ENCODE peak calls at places on chromosomes 12 and 14, in nine cellular contexts. G is A549, C is K562, O is Panc1, V is HCT116, B is GM12878, R is HL-60, M is SK-N-SH, U is HepG2. X is an unnamed sample.

GRCh38 chr12:40552868-40553267 is 139.4 kb upstream of the CNTN1 start:
- DNase-seq in G (no peak), C (no peak), O (no peak), V (no peak), B (no peak), R (no peak), M (no peak), U (no peak), X (no peak)

GRCh38 chr14:55684956-55685584 is 105.1 kb downstream of the KTN1 start:
- DNase-seq in G (no peak), C (no peak), O (no peak), V (no peak), B (no peak), R (no peak), M (no peak), U (no peak), X (no peak)

GRCh38 chr12:24054411-24054810 is 104.9 kb upstream of the SOX5 start:
- DNase-seq in G (no peak), C (no peak), O (no peak), V (no peak), B (no peak), R (no peak), M (no peak), U (no peak), X (no peak)

GRCh38 chr12:120292411-120292660 is 633 bp upstream of the RNU4-2 start:
- DNase-seq in G (no peak), C (no peak), O (no peak), V (no peak), B (no peak), R (no peak), M (no peak), U (no peak), X (no peak)

GRCh38 chr12:67701121-67701520 is 52.6 kb downstream of the DYRK2 start:
- DNase-seq in G (no peak), C (no peak), O (no peak), V (no peak), B (no peak), R (no peak), M (no peak), U (no peak), X (no peak)

GRCh38 chr12:121238086-121238485 is 28.2 kb downstream of the P2RX4 start:
- DNase-seq in G (no peak), C (no peak), O (no peak), V (no peak), B (no peak), R (no peak), M (no peak), U (no peak), X (no peak)

GRCh38 chr14:59215353-59215752 is 26.9 kb downstream of the DAAM1 start:
- DNase-seq in G (no peak), C (no peak), O (no peak), V (no peak), B (no peak), R (no peak), M (no peak), U (peak), X (no peak)

GRCh38 chr14:49303952-49304516 is 282.1 kb downstream of the RPS29 start:
- DNase-seq in G (no peak), C (peak), O (no peak), V (no peak), B (no peak), R (peak), M (no peak), U (no peak), X (peak)

GRCh38 chr14:29144598-29144997 is 378.0 kb downstream of the FOXG1 start:
- DNase-seq in G (no peak), C (no peak), O (no peak), V (no peak), B (no peak), R (no peak), M (no peak), U (no peak), X (no peak)

GRCh38 chr12:42933461-42934081 is 344.0 kb upstream of the PRICKLE1 start:
- DNase-seq in G (no peak), C (no peak), O (no peak), V (no peak), B (no peak), R (no peak), M (no peak), U (no peak), X (no peak)

GRCh38 chr12:105882404-105882803 is 256.4 kb downstream of the NUAK1 start:
- DNase-seq in G (no peak), C (no peak), O (no peak), V (no peak), B (no peak), R (no peak), M (peak), U (no peak), X (peak)

GRCh38 chr12:92814584-92814983 is 111.8 kb downstream of the PLEKHG7 start:
- DNase-seq in G (no peak), C (no peak), O (no peak), V (no peak), B (no peak), R (no peak), M (no peak), U (no peak), X (no peak)

GRCh38 chr12:56749364-56749763 is 2.8 kb downstream of the PRIM1 start:
- DNase-seq in G (no peak), C (no peak), O (no peak), V (no peak), B (no peak), R (no peak), M (no peak), U (no peak), X (no peak)

GRCh38 chr12:52523825-52524224 is 3.6 kb upstream of the KRT5 start:
- DNase-seq in G (no peak), C (no peak), O (no peak), V (no peak), B (no peak), R (no peak), M (no peak), U (no peak), X (no peak)

GRCh38 chr14:58299665-58300202 is 1.4 kb downstream of the ARID4A start:
- DNase-seq in G (no peak), C (peak), O (no peak), V (no peak), B (no peak), R (peak), M (no peak), U (no peak), X (peak)

GRCh38 chr12:114166360-114166759 is 200.2 kb upstream of the RBM19 start:
- DNase-seq in G (peak), C (peak), O (no peak), V (peak), B (no peak), R (peak), M (peak), U (peak), X (peak)

GRCh38 chr12:42332301-42332894 is 6.4 kb downstream of the PPHLN1 start:
- DNase-seq in G (peak), C (peak), O (no peak), V (peak), B (no peak), R (peak), M (peak), U (peak), X (peak)

GRCh38 chr12:58176296-58176869 is 235.0 kb downstream of the ATP23 start:
- DNase-seq in G (peak), C (peak), O (peak), V (peak), B (no peak), R (peak), M (peak), U (peak), X (peak)

GRCh38 chr14:73295198-73295796 is 58.0 kb downstream of the PAPLN start:
- DNase-seq in G (peak), C (peak), O (no peak), V (peak), B (no peak), R (no peak), M (peak), U (peak), X (peak)

GRCh38 chr12:65741662-65742480 is 82.4 kb upstream of the HMGA2 start:
- DNase-seq in G (peak), C (no peak), O (no peak), V (no peak), B (no peak), R (no peak), M (peak), U (peak), X (peak)

GRCh38 chr12:94588271-94588785 is 62.0 kb downstream of the TMCC3 start:
- DNase-seq in G (no peak), C (no peak), O (no peak), V (no peak), B (no peak), R (no peak), M (no peak), U (no peak), X (no peak)

GRCh38 chr12:24839268-24839791 is 109.6 kb downstream of the BCAT1 start:
- DNase-seq in G (no peak), C (no peak), O (no peak), V (no peak), B (peak), R (no peak), M (no peak), U (no peak), X (no peak)

DNA sequence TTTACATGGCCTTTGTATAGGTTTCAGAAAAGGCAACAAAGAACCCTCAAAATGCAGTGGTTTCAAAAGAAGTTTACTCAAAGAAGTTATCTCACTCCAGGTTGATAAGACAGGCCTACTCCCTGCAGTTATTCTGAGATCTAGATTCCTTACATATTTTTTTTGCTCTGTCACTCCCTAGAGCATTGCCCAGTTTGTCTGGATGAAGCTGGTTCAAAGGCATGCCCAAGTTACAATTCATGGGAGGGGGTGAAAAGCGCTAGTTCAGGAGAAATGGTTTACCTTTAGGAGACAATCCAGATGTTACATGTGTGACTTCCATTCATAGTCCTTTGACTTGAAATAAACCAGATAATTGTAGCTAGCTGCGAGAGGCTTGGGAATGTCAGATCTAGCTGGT is 115.0 kb downstream of the TPH2 start:
- DNase-seq in G (no peak), C (no peak), O (no peak), V (no peak), B (no peak), R (no peak), M (no peak), U (no peak), X (no peak)
- TF ChIP-seq REST in G (no peak), C (no peak), O (no peak), V (no peak), B (no peak), R (no peak), M (no peak), U (no peak), X (no peak)

DNA sequence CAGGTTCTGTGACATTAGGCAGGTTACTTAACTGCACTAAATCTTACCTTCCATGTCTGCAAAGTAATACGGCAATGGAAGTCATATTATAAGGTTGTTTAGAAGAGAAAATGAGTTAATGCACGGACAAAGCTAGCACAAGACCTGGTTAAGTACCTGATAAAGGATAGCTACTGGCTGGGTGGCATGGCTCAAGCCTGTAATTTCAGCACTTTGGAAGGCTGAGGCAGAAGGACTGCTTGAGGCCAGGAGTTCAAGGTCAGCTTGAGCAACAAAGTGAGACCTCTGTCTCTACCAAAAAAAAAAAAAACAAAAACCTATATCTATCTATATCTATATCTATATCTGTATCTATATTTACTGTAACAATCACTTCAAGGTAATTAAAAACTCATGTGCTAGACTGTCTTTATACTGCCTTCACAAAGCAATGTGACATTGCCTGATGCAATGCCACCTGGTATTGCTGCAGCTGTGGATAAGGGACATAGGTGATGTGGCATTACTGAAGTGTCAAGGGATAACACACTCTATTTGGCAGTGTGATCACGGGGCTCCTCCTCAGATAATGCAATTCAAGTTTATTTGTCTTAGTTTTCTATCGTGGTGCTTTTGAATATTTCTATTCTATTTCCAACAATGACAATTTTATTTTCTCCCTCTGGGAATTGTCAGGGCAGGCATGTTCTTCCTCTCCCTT is 107.1 kb downstream of the PAX9 start:
- DNase-seq in G (no peak), C (no peak), O (no peak), V (no peak), B (no peak), R (no peak), M (no peak), U (no peak), X (no peak)
- H3K27ac ChIP-seq in G (no peak), C (no peak), O (no peak), V (no peak), B (no peak), R (no peak), M (no peak), U (no peak), X (no peak)

DNA sequence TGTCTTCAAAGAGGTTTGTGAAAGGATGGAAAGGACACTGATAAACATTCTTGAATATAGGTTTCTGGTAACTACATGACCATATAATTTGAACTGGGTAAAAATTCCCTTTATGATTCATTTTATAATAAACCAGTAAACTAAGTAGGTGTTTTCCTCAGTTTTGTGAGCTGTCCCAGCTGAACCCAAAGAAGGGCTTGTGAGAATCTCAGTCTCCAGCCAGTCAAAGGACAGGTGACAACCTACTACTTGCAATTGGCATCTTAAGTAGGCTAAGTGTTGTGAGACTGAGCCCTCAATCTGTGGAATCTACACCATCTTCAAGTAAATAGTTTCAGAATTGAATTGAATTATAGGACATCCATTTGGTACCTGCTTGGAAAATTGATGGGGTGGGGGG is 75.2 kb downstream of the MYF5 start:
- DNase-seq in G (no peak), C (no peak), O (no peak), V (no peak), B (no peak), R (no peak), M (no peak), U (no peak), X (no peak)
- H3K4me3 ChIP-seq in G (no peak), C (no peak), O (no peak), V (no peak), B (no peak), R (no peak), M (no peak), U (no peak), X (no peak)

DNA sequence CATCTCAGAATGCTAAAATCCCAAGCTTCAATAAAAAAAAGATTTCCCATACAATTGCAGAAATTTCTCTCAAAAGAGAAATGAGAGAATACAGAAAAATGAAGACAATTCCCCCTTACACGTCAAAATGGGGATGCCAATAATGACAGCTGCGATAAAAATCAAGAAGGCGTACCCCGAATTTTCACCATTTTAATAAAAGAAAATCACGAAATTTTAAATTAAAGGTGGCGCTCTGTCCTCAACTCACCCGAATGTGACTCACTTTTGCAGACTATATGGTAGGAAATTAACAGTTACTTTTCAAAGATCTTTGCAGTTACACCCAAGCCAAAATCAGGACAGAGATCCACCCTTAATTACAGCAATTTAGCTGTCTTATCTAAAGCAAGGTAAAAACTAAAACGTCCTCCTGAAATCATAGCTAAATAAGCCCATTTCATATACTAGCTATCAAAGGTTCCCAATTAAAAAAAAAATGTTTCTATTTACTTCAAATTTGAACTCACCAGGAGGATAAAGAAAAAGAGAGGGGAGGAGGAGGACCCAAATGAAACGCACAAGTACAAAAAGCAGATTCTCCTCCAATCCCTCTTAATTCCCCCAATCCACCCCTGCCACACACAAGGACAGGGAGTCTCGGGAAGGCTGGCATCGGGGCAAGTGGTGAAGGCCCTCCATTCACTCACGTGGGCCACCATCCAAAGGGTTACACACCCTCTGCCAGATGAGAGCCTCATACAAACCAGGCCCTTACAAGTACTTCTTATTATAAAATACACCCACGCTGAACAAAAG is 1.9 kb downstream of the ATP2B1 start:
- DNase-seq in G (peak), C (no peak), O (no peak), V (no peak), B (no peak), R (no peak), M (peak), U (no peak), X (peak)
- TF ChIP-seq REST in G (no peak), C (no peak), O (no peak), V (no peak), B (no peak), R (no peak), M (no peak), U (no peak), X (no peak)

GRCh38 chr12:89179245-89179644 is 173.1 kb downstream of the DUSP6 start:
- DNase-seq in G (no peak), C (no peak), O (no peak), V (no peak), B (no peak), R (no peak), M (no peak), U (no peak), X (no peak)
- H3K27ac ChIP-seq in G (no peak), C (no peak), O (no peak), V (no peak), B (no peak), R (no peak), M (no peak), U (no peak), X (no peak)

DNA sequence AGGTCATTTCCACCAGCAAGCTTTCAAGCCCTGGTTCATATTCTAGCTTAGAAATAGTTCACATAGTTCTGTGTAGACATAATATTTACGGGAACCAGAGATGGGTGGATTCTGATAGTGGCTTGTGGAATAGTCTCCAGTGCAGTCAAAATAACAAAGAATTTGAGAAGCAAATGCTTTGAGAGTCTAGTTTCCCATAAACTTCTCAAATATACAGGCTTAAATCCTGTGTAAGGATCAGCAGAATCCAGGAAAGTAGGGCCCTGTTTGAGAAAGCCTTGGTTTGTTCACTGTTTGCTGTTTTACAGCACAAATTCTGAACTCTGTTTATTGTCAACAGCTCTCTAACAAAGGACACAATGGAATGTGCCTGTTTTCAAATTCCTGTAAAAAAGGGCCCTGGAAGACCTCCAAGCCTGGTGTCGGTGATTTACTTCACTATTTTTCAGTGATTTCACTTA is 11.5 kb upstream of the FOS start:
- DNase-seq in G (no peak), C (no peak), O (no peak), V (no peak), B (no peak), R (no peak), M (no peak), U (no peak), X (peak)
- H3K4me3 ChIP-seq in G (no peak), C (no peak), O (no peak), V (no peak), B (no peak), R (no peak), M (no peak), U (no peak), X (no peak)

DNA sequence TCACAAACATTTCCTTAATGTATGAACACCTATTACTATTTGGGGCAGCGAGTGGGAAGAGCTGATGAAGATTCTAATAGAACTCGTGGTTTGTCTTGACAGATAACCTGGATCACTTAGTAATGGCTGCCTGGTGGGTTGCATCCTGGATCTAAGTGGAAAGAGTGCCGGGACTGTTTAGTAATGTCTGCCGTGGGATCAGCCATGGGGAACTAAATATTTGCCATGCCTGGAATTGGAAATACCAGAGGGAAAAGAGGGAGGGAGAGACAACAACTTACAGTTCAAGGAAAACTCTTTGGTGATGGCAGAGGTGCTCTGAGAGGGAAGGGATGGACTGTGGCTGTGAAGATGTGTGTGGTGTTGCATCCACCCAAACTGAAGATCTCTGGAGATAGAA is 21.3 kb upstream of the CCDC63 start:
- DNase-seq in G (no peak), C (no peak), O (no peak), V (no peak), B (no peak), R (no peak), M (no peak), U (no peak), X (no peak)
- TF ChIP-seq REST in G (no peak), C (no peak), O (no peak), V (no peak), B (no peak), R (no peak), M (no peak), U (no peak), X (no peak)

DNA sequence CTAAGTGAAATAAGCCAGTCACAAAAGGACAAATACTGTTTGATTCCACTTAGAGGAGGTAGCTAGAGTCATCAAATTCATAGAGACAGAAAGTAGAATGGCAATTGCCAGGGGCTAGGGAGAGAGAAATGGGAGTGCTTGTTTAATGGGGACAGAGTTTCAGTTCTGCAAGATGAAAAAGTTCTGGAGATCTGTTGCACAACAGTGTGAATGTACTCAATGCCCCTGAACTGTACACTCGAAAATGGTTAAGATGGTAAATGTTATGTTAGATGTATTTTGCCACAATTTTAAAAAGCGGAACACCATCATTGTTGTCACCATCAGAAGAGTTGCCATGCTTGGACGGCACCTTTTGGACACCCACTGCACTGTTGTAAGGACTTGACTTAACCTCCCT is 106.9 kb downstream of the SCARB1 start:
- DNase-seq in G (no peak), C (no peak), O (no peak), V (no peak), B (no peak), R (no peak), M (no peak), U (no peak), X (no peak)
- H3K27ac ChIP-seq in G (no peak), C (no peak), O (no peak), V (no peak), B (no peak), R (no peak), M (no peak), U (no peak), X (no peak)

GRCh38 chr12:102479984-102480383 is 379 bp downstream of the IGF1 start:
- DNase-seq in G (no peak), C (no peak), O (no peak), V (no peak), B (no peak), R (no peak), M (no peak), U (no peak), X (no peak)
- H3K4me3 ChIP-seq in G (no peak), C (peak), O (no peak), V (no peak), B (peak), R (no peak), M (no peak), U (no peak), X (no peak)

X was measured in GM23338.